ENCODE peak calls at places on chromosomes 16 and 17, in ten cellular contexts. G, W, M, N, V, X, I, T, S and Q are unnamed samples.
A peak's percentile ranks its signal among the peaks of the same experiment; 100 is the strongest.

GRCh38 chr17:55159251-55159650 is 105.5 kb upstream of the HLF start:
- DNase-seq in G (no peak), W (no peak), M (no peak), N (no peak), V (no peak), X (peak; percentile 38), I (no peak), T (no peak), S (no peak), Q (peak; percentile 13)

GRCh38 chr17:15220785-15221184 is 44.3 kb downstream of the PMP22 start:
- DNase-seq in G (no peak), W (no peak), M (no peak), N (no peak), V (no peak), X (peak; percentile 28), I (no peak), T (no peak), S (no peak), Q (no peak)

GRCh38 chr17:45129940-45130639 is 2.2 kb downstream of the PLCD3 start:
- DNase-seq in G (no peak), W (no peak), M (no peak), N (no peak), V (no peak), X (no peak), I (no peak), T (no peak), S (peak; percentile 30), Q (no peak)

GRCh38 chr16:86531641-86532525 is 21.6 kb downstream of the FOXF1 start:
- DNase-seq in G (no peak), W (no peak), M (no peak), N (no peak), V (no peak), X (no peak), I (no peak), T (no peak), S (no peak), Q (no peak)

GRCh38 chr17:56499799-56500388 is 93.6 kb upstream of the NOG start:
- DNase-seq in G (no peak), W (no peak), M (peak; percentile 13), N (no peak), V (peak; percentile 14), X (peak; percentile 21), I (no peak), T (peak; percentile 38), S (peak; percentile 56), Q (no peak)

GRCh38 chr17:3003401-3004149 is 59.8 kb downstream of the OR1D5 start:
- DNase-seq in G (no peak), W (peak; percentile 54), M (peak; percentile 93), N (no peak), V (no peak), X (no peak), I (no peak), T (peak; percentile 73), S (no peak), Q (no peak)

GRCh38 chr16:27824786-27825185 is 238.7 kb downstream of the GSG1L start:
- DNase-seq in G (peak; percentile 30), W (peak; percentile 38), M (no peak), N (no peak), V (no peak), X (no peak), I (no peak), T (no peak), S (no peak), Q (no peak)

GRCh38 chr17:1179112-1179634 is 608 bp downstream of the ABR start:
- DNase-seq in G (no peak), W (no peak), M (no peak), N (no peak), V (no peak), X (no peak), I (no peak), T (no peak), S (no peak), Q (no peak)

GRCh38 chr17:45775576-45776011 is 8.5 kb upstream of the CRHR1 start:
- DNase-seq in G (no peak), W (no peak), M (no peak), N (no peak), V (no peak), X (no peak), I (no peak), T (no peak), S (no peak), Q (peak; percentile 25)

GRCh38 chr16:48353565-48354163 is 31.5 kb downstream of the SIAH1 start:
- DNase-seq in G (no peak), W (no peak), M (peak; percentile 80), N (no peak), V (peak; percentile 58), X (peak; percentile 82), I (no peak), T (peak; percentile 80), S (peak; percentile 71), Q (no peak)

GRCh38 chr17:57874434-57875108 is 24.7 kb upstream of the MRPS23 start:
- DNase-seq in G (no peak), W (peak; percentile 84), M (no peak), N (no peak), V (peak; percentile 86), X (peak; percentile 84), I (peak; percentile 92), T (peak; percentile 18), S (peak; percentile 94), Q (no peak)

GRCh38 chr17:66268247-66268927 is 34.0 kb upstream of the PRKCA start:
- DNase-seq in G (no peak), W (no peak), M (no peak), N (no peak), V (no peak), X (peak; percentile 96), I (no peak), T (no peak), S (no peak), Q (peak; percentile 73)

DNA sequence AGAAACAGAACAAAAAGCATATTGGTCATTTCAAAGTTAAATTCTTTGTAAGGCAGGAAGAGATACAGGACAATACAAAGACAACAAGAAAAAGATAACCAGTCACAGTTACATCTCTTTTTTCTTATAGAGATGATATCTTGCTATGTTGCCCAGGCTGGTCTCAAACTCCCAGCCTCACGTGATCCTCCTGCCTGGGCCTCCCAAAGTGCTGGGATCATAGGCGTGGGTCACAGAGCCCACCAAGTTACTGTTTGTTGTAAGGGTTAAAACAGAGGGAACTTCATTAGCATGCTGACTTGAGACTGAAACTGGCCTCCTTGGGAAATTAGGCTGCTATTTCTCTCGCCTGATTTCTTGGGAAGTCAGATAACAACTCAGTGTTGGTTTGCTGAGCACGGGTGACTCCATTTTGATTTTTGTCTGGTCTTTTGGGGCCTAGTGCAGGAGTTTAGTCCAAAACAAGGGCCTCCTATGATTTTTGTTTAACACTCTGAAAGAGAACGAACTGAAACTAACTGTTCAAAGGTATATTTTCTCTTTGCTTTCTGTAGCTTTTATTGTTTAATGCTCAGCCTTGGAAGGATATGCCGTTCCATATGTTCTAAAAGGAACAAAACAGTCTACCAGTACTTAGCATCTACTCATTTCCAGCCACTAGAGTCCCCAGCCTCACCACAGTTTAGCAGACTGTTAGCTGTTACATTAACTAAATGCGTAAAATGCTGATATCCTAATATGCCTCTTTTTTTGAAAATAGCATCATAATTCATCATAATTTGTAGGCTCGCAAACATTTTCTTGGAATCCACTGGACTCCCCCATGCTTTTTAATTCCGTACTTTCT is 31.4 kb upstream of the SEC14L1 start:
- DNase-seq in G (no peak), W (no peak), M (peak; percentile 41), N (no peak), V (no peak), X (no peak), I (no peak), T (peak; percentile 30), S (no peak), Q (no peak)
- TF ChIP-seq CTCF in G (no peak), W (no peak), M (peak; percentile 49), N (no peak), V (no peak), X (peak; percentile 8), I (no peak), T (no peak), S (no peak), Q (no peak)

GRCh38 chr16:1991588-1992474 is 2.1 kb downstream of the SYNGR3 start:
- DNase-seq in G (peak; percentile 99), W (peak; percentile 84), M (peak; percentile 95), N (peak; percentile 97), V (no peak), X (peak; percentile 88), I (peak; percentile 92), T (peak; percentile 97), S (peak; percentile 93), Q (no peak)
- H3K4me3 ChIP-seq in G (peak overlapping the region; percentile 71), W (peak overlapping the region; percentile 68), M (peak overlapping the region; percentile 68), N (peak overlapping the region; percentile 47), V (no peak overlapping the region), X (peak overlapping the region; percentile 54), I (peak overlapping the region; percentile 64), T (peak overlapping the region; percentile 76), S (peak overlapping the region; percentile 1), Q (peak overlapping the region; percentile 26)

GRCh38 chr16:88308441-88309173 is 74.2 kb upstream of the ZNF469 start:
- DNase-seq in G (no peak), W (no peak), M (no peak), N (no peak), V (no peak), X (no peak), I (no peak), T (no peak), S (no peak), Q (no peak)
- TF ChIP-seq CTCF in G (no peak), W (no peak), M (no peak), N (no peak), V (no peak), X (peak; percentile 21), I (no peak), T (no peak), S (no peak), Q (no peak)

GRCh38 chr17:47288531-47289116 is 35.0 kb downstream of the ITGB3 start:
- DNase-seq in G (no peak), W (no peak), M (no peak), N (no peak), V (no peak), X (peak; percentile 64), I (no peak), T (no peak), S (no peak), Q (no peak)

GRCh38 chr17:47286198-47286914 is 32.7 kb downstream of the ITGB3 start:
- DNase-seq in G (no peak), W (no peak), M (peak; percentile 18), N (no peak), V (no peak), X (no peak), I (no peak), T (peak; percentile 93), S (no peak), Q (no peak)

GRCh38 chr17:47287639-47288038 is 34.0 kb downstream of the ITGB3 start:
- DNase-seq in G (no peak), W (no peak), M (no peak), N (no peak), V (no peak), X (peak; percentile 26), I (no peak), T (peak; percentile 41), S (no peak), Q (no peak)

GRCh38 chr17:47287068-47287467 is 33.4 kb downstream of the ITGB3 start:
- DNase-seq in G (no peak), W (no peak), M (no peak), N (no peak), V (no peak), X (no peak), I (no peak), T (peak; percentile 53), S (no peak), Q (no peak)

DNA sequence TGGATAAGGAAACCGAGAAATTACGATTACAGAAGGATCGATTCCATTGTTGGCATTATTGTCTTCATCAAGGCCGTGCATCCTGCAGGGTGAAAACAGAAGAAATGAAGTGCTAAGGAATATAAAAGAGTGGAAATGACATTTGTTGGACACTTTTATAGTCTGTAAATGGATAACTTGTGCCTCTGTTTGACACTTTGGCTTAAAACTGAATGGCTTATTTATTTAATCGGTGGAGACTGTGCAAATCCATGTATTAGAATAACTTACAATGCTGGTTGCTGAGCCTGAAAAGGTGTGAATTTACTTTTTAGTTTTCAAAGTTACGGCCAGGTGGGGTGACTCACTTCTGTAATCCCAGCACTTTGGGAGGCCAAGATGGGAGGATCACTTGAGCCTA is 31.4 kb downstream of the ITGB3 start:
- DNase-seq in G (no peak), W (no peak), M (no peak), N (no peak), V (no peak), X (no peak), I (no peak), T (no peak), S (no peak), Q (no peak)
- H3K4me3 ChIP-seq in G (no peak overlapping the region), W (no peak overlapping the region), M (no peak overlapping the region), N (no peak overlapping the region), V (no peak overlapping the region), X (no peak overlapping the region), I (no peak overlapping the region), T (no peak overlapping the region), S (no peak overlapping the region), Q (no peak overlapping the region)